ENCODE peak calls at places on chromosomes 16 and 17, in ten cellular contexts. O is cardiac muscle cell; A is progenitor cell of endocrine pancreas; S is CD4-positive, alpha-beta T cell; F is fibroblast of mammary gland; C is endothelial cell; P is left ventricle myocardium inferior; Q is Peyer's patch; L is WTC11; V is IMR-90. E is an unnamed sample.

GRCh38 chr16:87703835-87704375 is 61.9 kb downstream of the KLHDC4 start:
- DNase-seq in Q (no peak), P (no peak), A (no peak), C (no peak), F (no peak), V (no peak), L (no peak), O (no peak), S (no peak), E (no peak)

GRCh38 chr17:80519091-80519781 is 25.4 kb upstream of the RPTOR start:
- DNase-seq in F (peak; percentile 52), A (no peak), S (no peak), O (no peak), C (no peak), Q (no peak), V (no peak), L (no peak), P (no peak), E (no peak)

GRCh38 chr17:28530250-28530649 is 22.2 kb downstream of the UNC119 start:
- DNase-seq in A (no peak), O (no peak), L (no peak), F (no peak), Q (no peak), C (no peak), P (no peak), S (no peak), V (no peak), E (no peak)

GRCh38 chr16:19520861-19521331 is 1.0 kb downstream of the GDE1 start:
- DNase-seq in O (no peak), L (no peak), C (no peak), V (peak; percentile 54), A (no peak), S (no peak), F (peak; percentile 74), P (no peak), Q (peak; percentile 69), E (no peak)

GRCh38 chr17:16322636-16323035 is 30.6 kb downstream of the CENPV start:
- DNase-seq in A (no peak), P (no peak), F (peak; percentile 52), L (no peak), Q (no peak), S (no peak), V (peak; percentile 96), O (no peak), C (no peak), E (no peak)

GRCh38 chr16:49158029-49158642 is 123.5 kb downstream of the CBLN1 start:
- DNase-seq in V (peak; percentile 33), Q (no peak), S (no peak), F (peak; percentile 17), P (peak; percentile 14), A (peak; percentile 56), C (peak; percentile 58), O (peak; percentile 88), L (peak; percentile 68), E (no peak)

GRCh38 chr16:88375236-88376052 is 7.3 kb upstream of the ZNF469 start:
- DNase-seq in A (no peak), Q (no peak), O (no peak), P (peak; percentile 5), S (no peak), F (no peak), C (no peak), V (no peak), L (peak; percentile 6), E (peak; percentile 31)

GRCh38 chr16:59236804-59237463 is 502.8 kb upstream of the GOT2 start:
- DNase-seq in F (no peak), Q (no peak), P (no peak), A (no peak), L (no peak), O (no peak), V (no peak), S (no peak), C (no peak), E (no peak)

DNA sequence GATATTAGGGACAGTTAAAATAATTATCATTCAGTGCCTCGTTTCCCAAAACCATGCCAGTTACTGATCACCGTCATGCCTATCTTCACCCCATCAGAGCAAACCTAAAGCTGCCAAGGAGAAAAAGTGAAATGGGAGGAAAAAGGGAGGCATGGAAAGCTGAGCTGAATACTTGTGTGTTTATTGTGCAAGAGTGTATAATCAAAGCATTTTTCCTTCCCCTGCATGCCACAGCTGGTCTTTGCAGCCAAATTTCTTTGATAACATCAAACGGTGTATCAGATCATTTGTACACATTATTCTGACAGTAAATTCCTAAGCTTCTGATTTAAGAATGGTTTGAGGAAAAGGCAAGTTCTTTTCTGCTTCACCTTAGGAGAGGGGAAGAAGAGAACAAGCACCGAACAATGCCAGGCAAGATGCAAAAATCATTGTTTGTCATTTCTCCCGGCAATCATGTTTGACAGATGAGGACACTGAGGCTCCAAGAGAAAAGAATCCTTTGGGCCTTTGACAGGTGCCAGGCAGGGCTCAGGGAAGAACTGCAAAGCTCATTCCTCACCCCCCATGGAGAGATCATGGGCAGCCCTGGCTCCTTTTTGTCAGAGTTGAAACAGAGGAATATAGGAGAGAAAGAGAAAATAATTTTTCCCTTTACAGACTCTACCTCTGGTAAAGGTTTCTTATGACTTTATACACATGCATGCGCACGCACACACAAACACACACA is 51.4 kb upstream of the ARHGAP44 start:
- DNase-seq in C (no peak), O (no peak), L (no peak), S (no peak), Q (no peak), F (no peak), P (no peak), V (peak; percentile 43), A (no peak), E (no peak)
- TF ChIP-seq CTCF in C (no peak), O (no peak), L (no peak), S (no peak), Q (no peak), F (no peak), P (no peak), V (no peak), A (no peak), E (no peak)

GRCh38 chr17:53631486-53631885 is 191.2 kb upstream of the KIF2B start:
- DNase-seq in A (no peak), V (no peak), S (no peak), C (no peak), P (no peak), O (no peak), L (no peak), Q (no peak), F (no peak), E (no peak)

GRCh38 chr17:53630115-53630514 is 192.6 kb upstream of the KIF2B start:
- DNase-seq in O (no peak), Q (no peak), S (no peak), A (no peak), L (no peak), V (no peak), C (no peak), P (no peak), F (no peak), E (no peak)

GRCh38 chr17:53629188-53629587 is 193.5 kb upstream of the KIF2B start:
- DNase-seq in S (no peak), O (no peak), C (no peak), F (no peak), Q (no peak), P (no peak), V (peak; percentile 30), L (no peak), A (no peak), E (no peak)

GRCh38 chr17:53628011-53628410 is 194.7 kb upstream of the KIF2B start:
- DNase-seq in S (no peak), A (no peak), Q (no peak), P (no peak), V (peak; percentile 61), C (no peak), O (no peak), L (no peak), F (peak; percentile 18), E (no peak)

GRCh38 chr17:53630638-53631037 is 192.1 kb upstream of the KIF2B start:
- DNase-seq in O (no peak), P (no peak), S (no peak), L (no peak), C (no peak), V (no peak), Q (no peak), F (no peak), A (no peak), E (no peak)
- TF ChIP-seq CTCF in O (no peak), P (no peak), S (no peak), L (no peak), C (no peak), V (no peak), Q (no peak), F (no peak), A (no peak), E (no peak)

DNA sequence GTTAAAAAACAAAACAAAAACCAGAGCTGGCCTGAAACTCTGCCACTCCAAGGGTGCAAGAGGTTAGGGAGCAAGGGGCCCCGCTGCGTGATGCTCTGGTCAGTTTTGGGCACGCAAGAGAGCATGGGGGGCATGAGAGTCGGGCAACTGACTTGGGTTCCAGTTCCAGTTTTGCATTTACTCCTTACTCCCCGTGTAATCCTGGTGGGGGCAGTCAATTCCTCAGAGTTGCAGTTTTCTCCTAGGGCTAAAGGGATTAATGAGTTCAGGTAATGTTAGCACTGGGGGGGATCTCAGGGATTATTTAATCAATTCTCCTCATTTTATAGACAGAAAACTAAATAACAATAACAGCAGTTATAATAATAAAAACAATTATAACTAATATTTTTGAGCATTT is 72.9 kb upstream of the PMFBP1 start:
- DNase-seq in C (no peak), V (no peak), S (no peak), P (no peak), Q (no peak), A (no peak), F (peak; percentile 11), L (no peak), O (no peak), E (no peak)
- TF ChIP-seq CTCF in C (no peak), V (no peak), S (no peak), P (no peak), Q (no peak), A (no peak), F (peak; percentile 27), L (no peak), O (peak; percentile 26), E (no peak)

GRCh38 chr16:66441586-66442375 is 14.7 kb downstream of the BEAN1 start:
- DNase-seq in P (no peak), F (peak; percentile 55), Q (peak; percentile 27), A (no peak), C (no peak), O (no peak), V (peak; percentile 44), S (no peak), L (no peak), E (no peak)

GRCh38 chr16:66443269-66443652 is 16.2 kb downstream of the BEAN1 start:
- DNase-seq in F (no peak), P (no peak), V (no peak), Q (peak; percentile 14), L (no peak), S (no peak), O (no peak), A (no peak), C (no peak), E (no peak)

GRCh38 chr16:66446737-66447136 is 19.6 kb downstream of the BEAN1 start:
- DNase-seq in L (no peak), C (no peak), F (no peak), A (no peak), P (no peak), O (no peak), Q (peak; percentile 2), V (no peak), S (no peak), E (no peak)

GRCh38 chr16:66442502-66443268 is 15.6 kb downstream of the BEAN1 start:
- DNase-seq in F (no peak), S (no peak), L (no peak), V (no peak), P (no peak), Q (no peak), O (no peak), A (no peak), C (no peak), E (no peak)

DNA sequence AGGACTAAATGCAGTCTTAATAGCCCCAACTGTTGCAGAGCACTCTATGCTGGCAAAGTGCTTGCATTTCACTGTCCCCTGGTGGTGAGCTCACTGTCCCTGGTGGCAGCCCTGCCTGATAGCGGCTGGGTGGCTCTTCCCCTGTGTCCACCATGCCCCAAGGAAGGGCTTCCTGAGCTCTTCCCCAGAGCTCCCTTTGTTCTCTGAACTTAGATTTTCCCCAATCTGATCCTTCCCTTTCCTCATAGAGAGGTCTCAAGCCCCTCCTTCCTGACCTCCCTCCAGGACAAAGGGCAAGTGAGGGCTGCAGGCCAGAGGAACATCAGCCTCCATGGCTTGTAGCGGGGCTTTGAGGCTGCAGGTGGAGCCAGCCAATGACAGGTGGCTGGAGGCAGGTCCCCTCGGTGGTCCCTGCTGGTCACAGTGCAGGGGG is 17.0 kb downstream of the BEAN1 start:
- DNase-seq in C (no peak), L (no peak), O (no peak), Q (peak; percentile 13), A (no peak), S (no peak), F (no peak), P (no peak), V (no peak), E (no peak)
- TF ChIP-seq CTCF in C (peak; percentile 16), L (no peak), O (no peak), Q (no peak), A (peak; percentile 11), S (no peak), F (no peak), P (peak; percentile 45), V (no peak), E (no peak)

E was measured in CD14-positive monocyte.